ENCODE peak calls at places on chromosome 11, in four cellular contexts. One of them, this sample, is unnamed.
A peak's percentile ranks its signal among the peaks of the same experiment; 100 is the strongest.

GRCh38 chr11:102177974-102178631 is 67.9 kb downstream of the YAP1 start:
- DNase-seq in SK-N-SH: peak; percentile 6
- DNase-seq in astrocyte of the cerebellum: peak; percentile 51
- DNase-seq in colonic mucosa: no peak
- DNase-seq in this sample: peak; percentile 71

GRCh38 chr11:77114089-77114463 is 11.4 kb downstream of the OMP start:
- DNase-seq in astrocyte of the cerebellum: no peak
- DNase-seq in colonic mucosa: no peak
- DNase-seq in SK-N-SH: no peak
- DNase-seq in this sample: no peak

GRCh38 chr11:18144243-18144642 is 11.9 kb downstream of the MRGPRX3 start:
- DNase-seq in colonic mucosa: no peak
- DNase-seq in SK-N-SH: no peak
- DNase-seq in astrocyte of the cerebellum: no peak
- DNase-seq in this sample: no peak

GRCh38 chr11:129386795-129387390 is 11.2 kb downstream of the BARX2 start:
- DNase-seq in astrocyte of the cerebellum: no peak
- DNase-seq in SK-N-SH: no peak
- DNase-seq in colonic mucosa: peak; percentile 79
- DNase-seq in this sample: no peak

GRCh38 chr11:97610854-97611253 is 1221.0 kb downstream of the JRKL start:
- DNase-seq in colonic mucosa: no peak
- DNase-seq in astrocyte of the cerebellum: no peak
- DNase-seq in SK-N-SH: no peak
- DNase-seq in this sample: no peak

GRCh38 chr11:127843483-127844396 is 743.6 kb downstream of the ETS1 start:
- DNase-seq in colonic mucosa: peak; percentile 74
- DNase-seq in SK-N-SH: peak; percentile 68
- DNase-seq in astrocyte of the cerebellum: peak; percentile 9
- DNase-seq in this sample: peak; percentile 24

GRCh38 chr11:134181707-134182106 is 42.1 kb downstream of the NCAPD3 start:
- DNase-seq in astrocyte of the cerebellum: no peak
- DNase-seq in SK-N-SH: no peak
- DNase-seq in colonic mucosa: no peak
- DNase-seq in this sample: no peak

GRCh38 chr11:971092-971690 is 45.5 kb downstream of the AP2A2 start:
- DNase-seq in astrocyte of the cerebellum: no peak
- DNase-seq in SK-N-SH: no peak
- DNase-seq in colonic mucosa: no peak
- DNase-seq in this sample: no peak

GRCh38 chr11:97751952-97752351 is 1268.8 kb upstream of the CNTN5 start:
- DNase-seq in astrocyte of the cerebellum: no peak
- DNase-seq in colonic mucosa: no peak
- DNase-seq in SK-N-SH: no peak
- DNase-seq in this sample: no peak

GRCh38 chr11:119029340-119030028 is 1.2 kb downstream of the SLC37A4 start:
- DNase-seq in astrocyte of the cerebellum: no peak
- DNase-seq in SK-N-SH: peak; percentile 37
- DNase-seq in colonic mucosa: peak; percentile 91
- DNase-seq in this sample: no peak

GRCh38 chr11:118622376-118623290 is 15.2 kb downstream of the PHLDB1 start:
- DNase-seq in colonic mucosa: no peak
- DNase-seq in SK-N-SH: peak; percentile 67
- DNase-seq in astrocyte of the cerebellum: peak; percentile 38
- DNase-seq in this sample: no peak

GRCh38 chr11:117705866-117706265 is 91.2 kb downstream of the DSCAML1 start:
- DNase-seq in astrocyte of the cerebellum: no peak
- DNase-seq in colonic mucosa: no peak
- DNase-seq in SK-N-SH: no peak
- DNase-seq in this sample: no peak

GRCh38 chr11:17601206-17602075 is 54.4 kb downstream of the OTOG start:
- DNase-seq in SK-N-SH: no peak
- DNase-seq in colonic mucosa: peak; percentile 10
- DNase-seq in astrocyte of the cerebellum: no peak
- DNase-seq in this sample: no peak

GRCh38 chr11:65471410-65471762 is 27.5 kb upstream of the MALAT1 start:
- DNase-seq in SK-N-SH: peak; percentile 70
- DNase-seq in astrocyte of the cerebellum: no peak
- DNase-seq in colonic mucosa: peak; percentile 76
- DNase-seq in this sample: no peak
- TF ChIP-seq CTCF in SK-N-SH: peak; percentile 72
- TF ChIP-seq CTCF in astrocyte of the cerebellum: peak; percentile 52
- TF ChIP-seq CTCF in colonic mucosa: peak; percentile 57
- TF ChIP-seq CTCF in this sample: peak; percentile 66

DNA sequence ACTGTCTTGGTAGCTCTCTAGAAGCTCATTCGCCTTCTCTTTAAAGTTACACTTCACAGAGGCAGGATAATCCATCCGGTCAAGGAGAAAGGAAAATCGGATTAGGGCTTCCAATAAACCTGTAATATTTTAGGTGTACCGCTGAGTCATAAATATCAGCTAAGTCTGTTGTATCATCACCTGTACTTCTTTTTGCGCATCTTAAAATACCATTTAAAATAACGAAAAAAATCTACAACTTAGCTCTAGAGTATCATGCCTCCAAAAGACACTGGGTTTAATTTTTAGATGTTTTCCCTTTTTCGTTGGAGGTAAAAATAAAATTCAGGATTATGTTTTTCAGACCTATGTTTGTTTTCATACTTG is 41.5 kb upstream of the INCENP start:
- DNase-seq in colonic mucosa: no peak
- DNase-seq in SK-N-SH: no peak
- DNase-seq in astrocyte of the cerebellum: no peak
- DNase-seq in this sample: no peak
- TF ChIP-seq CTCF in colonic mucosa: no peak
- TF ChIP-seq CTCF in SK-N-SH: no peak
- TF ChIP-seq CTCF in astrocyte of the cerebellum: no peak
- TF ChIP-seq CTCF in this sample: no peak

DNA sequence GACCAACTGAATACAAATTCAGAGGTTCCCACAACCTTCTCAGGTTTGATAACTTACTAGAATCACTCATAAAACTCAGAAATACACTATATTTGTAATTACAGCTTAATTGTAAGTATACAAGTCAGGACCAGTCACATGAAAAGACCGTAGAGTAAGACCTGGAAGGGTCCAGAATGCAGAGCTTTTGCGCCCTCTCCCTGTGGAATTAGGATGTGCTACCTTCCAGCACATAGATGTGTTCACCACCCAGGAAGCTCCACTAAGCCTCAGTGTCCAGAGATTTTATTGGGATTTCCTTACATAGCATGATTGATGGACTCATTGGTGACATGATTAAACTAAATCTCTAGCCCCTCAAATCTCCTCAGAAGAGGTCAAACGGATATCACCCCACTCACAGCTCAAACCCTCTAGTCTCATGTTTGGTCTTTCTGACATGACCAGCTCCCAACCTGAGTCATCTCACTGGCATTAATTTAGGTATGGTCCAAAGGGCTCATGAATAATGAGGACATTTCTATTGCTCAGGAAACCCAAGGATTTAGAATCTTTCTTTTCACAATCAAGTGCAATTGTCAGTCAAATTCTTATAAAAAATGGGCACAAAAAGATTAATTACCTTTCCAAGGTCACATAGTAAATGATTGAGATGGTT is 77.2 kb upstream of the UBASH3B start:
- DNase-seq in colonic mucosa: no peak
- DNase-seq in SK-N-SH: no peak
- DNase-seq in astrocyte of the cerebellum: no peak
- DNase-seq in this sample: no peak
- TF ChIP-seq CTCF in colonic mucosa: no peak
- TF ChIP-seq CTCF in SK-N-SH: peak; percentile 36
- TF ChIP-seq CTCF in astrocyte of the cerebellum: no peak
- TF ChIP-seq CTCF in this sample: peak; percentile 14

DNA sequence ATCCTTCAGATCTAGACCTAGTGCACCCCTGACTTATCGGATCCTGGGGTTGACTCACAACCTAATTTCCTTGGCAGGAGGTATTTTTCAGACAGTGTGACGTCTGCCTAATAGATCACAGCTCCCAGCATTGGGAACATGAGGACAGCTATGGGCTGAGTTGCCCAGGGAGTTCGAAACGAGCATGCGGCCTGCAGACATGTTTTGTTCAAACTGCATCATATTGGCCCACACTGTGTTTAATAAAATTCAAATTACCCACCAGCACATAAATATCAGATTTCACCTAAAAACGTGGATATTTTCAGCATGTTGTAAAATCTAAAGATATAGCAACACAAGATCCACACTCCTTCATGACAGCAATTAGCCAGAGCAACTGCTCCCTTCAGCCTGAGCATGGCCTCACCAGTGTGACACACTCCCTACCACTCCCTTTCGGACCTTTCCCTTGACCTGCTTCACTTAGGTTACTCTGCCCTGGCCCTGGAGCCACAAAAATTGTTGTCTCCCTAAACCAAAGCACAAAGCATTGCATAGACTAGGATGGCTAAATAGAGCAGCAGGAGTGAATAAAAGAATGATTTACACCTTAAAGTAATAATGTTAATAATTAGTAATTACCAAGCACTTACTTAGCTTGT is 53.6 kb upstream of the USP47 start:
- DNase-seq in colonic mucosa: no peak
- DNase-seq in SK-N-SH: no peak
- DNase-seq in astrocyte of the cerebellum: no peak
- DNase-seq in this sample: no peak
- TF ChIP-seq CTCF in colonic mucosa: no peak
- TF ChIP-seq CTCF in SK-N-SH: no peak
- TF ChIP-seq CTCF in astrocyte of the cerebellum: no peak
- TF ChIP-seq CTCF in this sample: no peak

DNA sequence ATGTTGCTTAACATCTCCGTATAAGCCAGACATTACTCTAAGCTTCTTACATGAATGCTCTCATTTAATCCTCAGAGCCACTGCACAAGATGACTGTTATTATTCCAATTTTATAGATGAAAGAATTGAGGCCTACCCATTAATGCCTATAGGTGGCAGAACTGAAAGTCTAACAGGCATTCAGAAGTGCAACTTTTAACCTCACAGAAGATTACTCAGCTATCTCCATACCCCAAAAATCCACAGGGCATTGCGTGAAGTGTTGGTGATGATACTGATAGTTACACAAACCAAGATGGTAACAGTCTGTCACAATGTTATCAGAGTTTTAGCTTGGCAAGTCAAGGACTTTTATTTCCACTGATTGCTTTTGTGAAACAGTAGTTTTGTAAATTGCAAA is 130.5 kb downstream of the ARHGAP42 start:
- DNase-seq in colonic mucosa: no peak
- DNase-seq in astrocyte of the cerebellum: no peak
- DNase-seq in SK-N-SH: no peak
- DNase-seq in this sample: no peak
- TF ChIP-seq CTCF in colonic mucosa: no peak
- TF ChIP-seq CTCF in astrocyte of the cerebellum: no peak
- TF ChIP-seq CTCF in SK-N-SH: no peak
- TF ChIP-seq CTCF in this sample: no peak

DNA sequence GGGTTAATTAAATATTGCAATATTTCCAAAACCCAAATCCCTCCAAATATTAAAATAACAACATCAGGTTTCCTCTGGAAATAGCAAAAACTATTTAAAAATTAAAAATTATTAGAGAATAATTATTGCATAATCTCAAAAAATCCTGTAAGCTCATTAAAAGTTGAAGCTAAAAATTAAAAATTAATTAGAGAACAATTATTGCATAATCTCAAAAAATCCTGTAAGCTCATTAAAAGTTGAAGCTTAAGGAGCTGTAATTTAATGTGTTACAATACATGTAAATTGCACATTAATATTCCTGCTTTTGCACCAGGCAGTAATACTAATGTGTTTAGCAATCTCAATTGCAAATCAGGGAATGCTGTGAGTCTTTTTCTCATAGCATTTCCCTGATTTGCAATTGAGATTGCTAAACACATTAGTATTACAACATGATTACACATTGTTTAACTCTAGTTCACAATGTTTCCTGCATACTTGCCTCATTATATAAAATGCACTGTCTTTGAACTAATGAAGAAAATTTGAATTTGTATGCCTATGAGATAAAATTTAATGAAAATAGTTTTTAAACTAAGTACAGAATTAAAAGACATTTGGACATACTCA is 247.7 kb downstream of the GUCY1A2 start:
- DNase-seq in astrocyte of the cerebellum: no peak
- DNase-seq in colonic mucosa: no peak
- DNase-seq in SK-N-SH: no peak
- DNase-seq in this sample: no peak
- TF ChIP-seq CTCF in astrocyte of the cerebellum: no peak
- TF ChIP-seq CTCF in colonic mucosa: no peak
- TF ChIP-seq CTCF in SK-N-SH: no peak
- TF ChIP-seq CTCF in this sample: no peak

DNA sequence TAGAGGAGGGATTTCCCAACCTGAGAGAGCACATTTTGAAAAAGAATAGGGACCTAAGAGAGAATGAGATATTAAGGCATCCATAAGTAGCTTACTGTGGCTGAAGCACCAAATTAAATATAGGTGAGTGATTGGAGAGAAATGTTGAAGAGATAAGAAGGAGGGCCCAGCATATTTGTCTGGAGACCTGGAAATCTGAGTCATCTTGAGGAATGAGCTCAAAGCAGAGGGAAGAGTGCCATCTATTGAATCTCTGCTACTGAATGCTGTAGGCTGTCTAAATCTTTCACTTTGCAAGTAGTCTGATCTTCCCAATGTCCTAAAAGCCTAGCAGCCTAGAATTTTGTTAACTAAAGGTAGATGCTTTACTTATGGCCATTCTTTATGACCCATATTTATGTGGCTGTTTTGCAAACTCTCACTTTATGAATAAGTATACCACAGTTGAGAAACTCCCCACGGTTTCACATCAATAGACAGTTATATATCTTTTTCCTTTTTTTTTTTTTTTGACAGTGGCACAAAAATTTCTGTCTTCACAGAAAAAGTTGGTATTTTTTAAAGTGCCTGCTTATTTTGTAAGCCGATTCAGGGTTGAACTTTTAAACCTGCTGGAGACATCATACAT is 2093.5 kb downstream of the LRRC4C start:
- DNase-seq in colonic mucosa: no peak
- DNase-seq in SK-N-SH: no peak
- DNase-seq in astrocyte of the cerebellum: peak; percentile 5
- DNase-seq in this sample: no peak
- TF ChIP-seq CTCF in colonic mucosa: no peak
- TF ChIP-seq CTCF in SK-N-SH: peak; percentile 58
- TF ChIP-seq CTCF in astrocyte of the cerebellum: no peak
- TF ChIP-seq CTCF in this sample: no peak

GRCh38 chr11:122360875-122361274 is 244.9 kb upstream of the BLID start:
- DNase-seq in astrocyte of the cerebellum: no peak
- DNase-seq in SK-N-SH: no peak
- DNase-seq in colonic mucosa: no peak
- DNase-seq in this sample: no peak
- TF ChIP-seq CTCF in astrocyte of the cerebellum: no peak
- TF ChIP-seq CTCF in SK-N-SH: peak; percentile 28
- TF ChIP-seq CTCF in colonic mucosa: no peak
- TF ChIP-seq CTCF in this sample: no peak